ENCODE peak calls at places on chromosomes 4 and X, in four cellular contexts. A is effector memory CD4-positive, alpha-beta T cell; G is BE2C; E is lung. L is an unnamed sample.

GRCh38 chrX:50779694-50780093 is 34.3 kb downstream of the SHROOM4 start:
- DNase-seq in A (no peak), G (no peak), E (no peak), L (no peak)

GRCh38 chr4:36235306-36235705 is 9.0 kb downstream of the ARAP2 start:
- DNase-seq in A (no peak), G (no peak), E (no peak), L (no peak)

GRCh38 chr4:99587803-99588202 is 13.2 kb downstream of the MTTP start:
- DNase-seq in A (no peak), G (no peak), E (no peak), L (no peak)

GRCh38 chr4:3464911-3465697 is 2.0 kb downstream of the DOK7 start:
- DNase-seq in A (no peak), G (no peak), E (no peak), L (no peak)

GRCh38 chr4:110091426-110091825 is 107.0 kb downstream of the ELOVL6 start:
- DNase-seq in A (no peak), G (no peak), E (no peak), L (no peak)

GRCh38 chr4:72112514-72113156 is 80.8 kb downstream of the NPFFR2 start:
- DNase-seq in A (no peak), G (no peak), E (no peak), L (no peak)

GRCh38 chrX:35380808-35381700 is 417.1 kb upstream of the MAGEB16 start:
- DNase-seq in A (no peak), G (peak), E (no peak), L (peak)

GRCh38 chrX:45801554-45801953 is 600.9 kb upstream of the DIPK2B start:
- DNase-seq in A (no peak), G (no peak), E (no peak), L (peak)

GRCh38 chrX:39886282-39886681 is 211.5 kb downstream of the BCOR start:
- DNase-seq in A (no peak), G (no peak), E (no peak), L (no peak)

GRCh38 chr4:112418092-112418491 is 97.9 kb downstream of the NEUROG2 start:
- DNase-seq in A (no peak), G (peak), E (no peak), L (no peak)

GRCh38 chr4:76658231-76659102 is 223.4 kb downstream of the SHROOM3 start:
- DNase-seq in A (no peak), G (no peak), E (no peak), L (no peak)

GRCh38 chrX:11100281-11101035 is 10.7 kb upstream of the HCCS start:
- DNase-seq in A (no peak), G (peak), E (no peak), L (peak)

GRCh38 chrX:124493984-124494383 is 147.6 kb downstream of the SH2D1A start:
- DNase-seq in A (no peak), G (no peak), E (no peak), L (no peak)

GRCh38 chr4:31803511-31804195 is 1083.5 kb downstream of the PCDH7 start:
- DNase-seq in A (no peak), G (no peak), E (no peak), L (no peak)

GRCh38 chr4:170374770-170375169 is 285.0 kb upstream of the AADAT start:
- DNase-seq in A (no peak), G (peak), E (no peak), L (peak)

GRCh38 chrX:154322890-154323289 is 27.3 kb downstream of the TKTL1 start:
- DNase-seq in A (no peak), G (no peak), E (no peak), L (no peak)

GRCh38 chr4:8258813-8259212 is 10.7 kb upstream of the HTRA3 start:
- DNase-seq in A (no peak), G (no peak), E (no peak), L (no peak)

GRCh38 chr4:151957163-151957562 is 196.4 kb upstream of the GATB start:
- DNase-seq in A (no peak), G (no peak), E (no peak), L (no peak)

GRCh38 chrX:5236096-5236495 is 992.6 kb downstream of the NLGN4X start:
- DNase-seq in A (no peak), G (no peak), E (no peak), L (peak)

GRCh38 chr4:87037921-87038320 is 103.1 kb downstream of the AFF1 start:
- DNase-seq in A (no peak), G (no peak), E (no peak), L (no peak)

GRCh38 chr4:183422962-183423653 is 21.3 kb upstream of the CDKN2AIP start:
- DNase-seq in A (no peak), G (no peak), E (no peak), L (no peak)

GRCh38 chr4:7597281-7597680 is 162.6 kb upstream of the PSAPL1 start:
- DNase-seq in A (no peak), G (no peak), E (no peak), L (no peak)

GRCh38 chrX:39613997-39614679 is 483.6 kb downstream of the BCOR start:
- DNase-seq in A (no peak), G (no peak), E (peak), L (no peak)

GRCh38 chr4:124278477-124278876 is 434.1 kb downstream of the ANKRD50 start:
- DNase-seq in A (no peak), G (no peak), E (no peak), L (peak)

GRCh38 chrX:26925088-26925487 is 538.1 kb downstream of the PPP4R3C start:
- DNase-seq in A (no peak), G (no peak), E (no peak), L (no peak)

GRCh38 chrX:14497184-14497666 is 32.1 kb upstream of the GLRA2 start:
- DNase-seq in A (no peak), G (no peak), E (no peak), L (no peak)

GRCh38 chrX:36844857-36845256 is 163.3 kb upstream of the FAM47C start:
- DNase-seq in A (no peak), G (no peak), E (no peak), L (no peak)

GRCh38 chrX:24026403-24026801 is 584 bp downstream of the KLHL15 start:
- DNase-seq in A (no peak), G (no peak), E (no peak), L (peak)

GRCh38 chr4:186192068-186192751 is 843 bp downstream of the CYP4V2 start:
- DNase-seq in A (no peak), G (no peak), E (no peak), L (peak)

GRCh38 chrX:41108007-41108683 is 22.9 kb downstream of the USP9X start:
- DNase-seq in A (no peak), G (no peak), E (no peak), L (no peak)

GRCh38 chrX:135432453-135432852 is 10.7 kb downstream of the SMIM10L2A start:
- DNase-seq in A (no peak), G (no peak), E (no peak), L (no peak)

GRCh38 chrX:70044541-70045245 is 5.0 kb downstream of the AWAT2 start:
- DNase-seq in A (no peak), G (no peak), E (no peak), L (no peak)

L was measured in SK-N-DZ.